ENCODE peak calls at places on chromosomes 7 and 10, in ten cellular contexts. One of them, this sample, is unnamed.

GRCh38 chr7:137977173-137977572 is 24.7 kb downstream of the CREB3L2 start:
- DNase-seq in COR-L47: no peak
- DNase-seq in GM10248: no peak
- DNase-seq in A172: no peak
- DNase-seq in AG08396: no peak
- DNase-seq in CD8-positive, alpha-beta T cell: no peak
- DNase-seq in stimulated activated CD4-positive, alpha-beta T cell treated with anti-CD3 and anti-CD28 coated beads, Interleukin-4, amount 100 ng/mL, for 4 hours: no peak
- DNase-seq in pons: no peak
- DNase-seq in SW 1271: no peak
- DNase-seq in activated gamma-delta T cell: no peak
- DNase-seq in this sample: no peak

GRCh38 chr7:158097511-158098124 is 490.0 kb downstream of the PTPRN2 start:
- DNase-seq in COR-L47: no peak
- DNase-seq in GM10248: no peak
- DNase-seq in A172: peak
- DNase-seq in AG08396: no peak
- DNase-seq in CD8-positive, alpha-beta T cell: no peak
- DNase-seq in stimulated activated CD4-positive, alpha-beta T cell treated with anti-CD3 and anti-CD28 coated beads, Interleukin-4, amount 100 ng/mL, for 4 hours: no peak
- DNase-seq in pons: no peak
- DNase-seq in SW 1271: no peak
- DNase-seq in activated gamma-delta T cell: no peak
- DNase-seq in this sample: no peak

GRCh38 chr7:100342761-100343160 is 15.2 kb upstream of the PILRB start:
- DNase-seq in COR-L47: no peak
- DNase-seq in GM10248: no peak
- DNase-seq in A172: no peak
- DNase-seq in AG08396: no peak
- DNase-seq in CD8-positive, alpha-beta T cell: no peak
- DNase-seq in stimulated activated CD4-positive, alpha-beta T cell treated with anti-CD3 and anti-CD28 coated beads, Interleukin-4, amount 100 ng/mL, for 4 hours: no peak
- DNase-seq in pons: peak
- DNase-seq in SW 1271: no peak
- DNase-seq in activated gamma-delta T cell: no peak
- DNase-seq in this sample: no peak

GRCh38 chr7:128381161-128381821 is 19.8 kb upstream of the PRRT4 start:
- DNase-seq in COR-L47: no peak
- DNase-seq in GM10248: no peak
- DNase-seq in A172: no peak
- DNase-seq in AG08396: no peak
- DNase-seq in CD8-positive, alpha-beta T cell: no peak
- DNase-seq in stimulated activated CD4-positive, alpha-beta T cell treated with anti-CD3 and anti-CD28 coated beads, Interleukin-4, amount 100 ng/mL, for 4 hours: peak
- DNase-seq in pons: no peak
- DNase-seq in SW 1271: no peak
- DNase-seq in activated gamma-delta T cell: no peak
- DNase-seq in this sample: no peak

GRCh38 chr7:143305423-143306070 is 10.4 kb upstream of the CLCN1 start:
- DNase-seq in COR-L47: peak
- DNase-seq in GM10248: no peak
- DNase-seq in A172: peak
- DNase-seq in AG08396: peak
- DNase-seq in CD8-positive, alpha-beta T cell: peak
- DNase-seq in stimulated activated CD4-positive, alpha-beta T cell treated with anti-CD3 and anti-CD28 coated beads, Interleukin-4, amount 100 ng/mL, for 4 hours: peak
- DNase-seq in pons: peak
- DNase-seq in SW 1271: peak
- DNase-seq in activated gamma-delta T cell: peak
- DNase-seq in this sample: peak

GRCh38 chr10:129849853-129850252 is 114.2 kb downstream of the EBF3 start:
- DNase-seq in COR-L47: no peak
- DNase-seq in GM10248: no peak
- DNase-seq in A172: no peak
- DNase-seq in AG08396: no peak
- DNase-seq in CD8-positive, alpha-beta T cell: no peak
- DNase-seq in stimulated activated CD4-positive, alpha-beta T cell treated with anti-CD3 and anti-CD28 coated beads, Interleukin-4, amount 100 ng/mL, for 4 hours: no peak
- DNase-seq in pons: no peak
- DNase-seq in SW 1271: no peak
- DNase-seq in activated gamma-delta T cell: no peak
- DNase-seq in this sample: no peak

GRCh38 chr7:117587931-117588330 is 108.1 kb downstream of the CFTR start:
- DNase-seq in COR-L47: no peak
- DNase-seq in GM10248: no peak
- DNase-seq in A172: no peak
- DNase-seq in AG08396: no peak
- DNase-seq in CD8-positive, alpha-beta T cell: no peak
- DNase-seq in stimulated activated CD4-positive, alpha-beta T cell treated with anti-CD3 and anti-CD28 coated beads, Interleukin-4, amount 100 ng/mL, for 4 hours: no peak
- DNase-seq in pons: no peak
- DNase-seq in SW 1271: no peak
- DNase-seq in activated gamma-delta T cell: no peak
- DNase-seq in this sample: no peak

GRCh38 chr7:158082761-158083160 is 504.9 kb downstream of the PTPRN2 start:
- DNase-seq in COR-L47: no peak
- DNase-seq in GM10248: no peak
- DNase-seq in A172: no peak
- DNase-seq in AG08396: no peak
- DNase-seq in CD8-positive, alpha-beta T cell: no peak
- DNase-seq in stimulated activated CD4-positive, alpha-beta T cell treated with anti-CD3 and anti-CD28 coated beads, Interleukin-4, amount 100 ng/mL, for 4 hours: no peak
- DNase-seq in pons: no peak
- DNase-seq in SW 1271: no peak
- DNase-seq in activated gamma-delta T cell: no peak
- DNase-seq in this sample: no peak

GRCh38 chr10:77378950-77379349 is 258.7 kb downstream of the KCNMA1 start:
- DNase-seq in COR-L47: no peak
- DNase-seq in GM10248: no peak
- DNase-seq in A172: no peak
- DNase-seq in AG08396: no peak
- DNase-seq in CD8-positive, alpha-beta T cell: no peak
- DNase-seq in stimulated activated CD4-positive, alpha-beta T cell treated with anti-CD3 and anti-CD28 coated beads, Interleukin-4, amount 100 ng/mL, for 4 hours: no peak
- DNase-seq in pons: no peak
- DNase-seq in SW 1271: no peak
- DNase-seq in activated gamma-delta T cell: no peak
- DNase-seq in this sample: no peak

GRCh38 chr7:139543801-139544603 is 20.5 kb downstream of the CLEC2L start:
- DNase-seq in COR-L47: no peak
- DNase-seq in GM10248: no peak
- DNase-seq in A172: no peak
- DNase-seq in AG08396: no peak
- DNase-seq in CD8-positive, alpha-beta T cell: no peak
- DNase-seq in stimulated activated CD4-positive, alpha-beta T cell treated with anti-CD3 and anti-CD28 coated beads, Interleukin-4, amount 100 ng/mL, for 4 hours: no peak
- DNase-seq in pons: no peak
- DNase-seq in SW 1271: no peak
- DNase-seq in activated gamma-delta T cell: no peak
- DNase-seq in this sample: no peak

GRCh38 chr10:788796-789748 is 99.6 kb upstream of the DIP2C start:
- DNase-seq in COR-L47: no peak
- DNase-seq in GM10248: no peak
- DNase-seq in A172: no peak
- DNase-seq in AG08396: peak
- DNase-seq in CD8-positive, alpha-beta T cell: no peak
- DNase-seq in stimulated activated CD4-positive, alpha-beta T cell treated with anti-CD3 and anti-CD28 coated beads, Interleukin-4, amount 100 ng/mL, for 4 hours: peak
- DNase-seq in pons: peak
- DNase-seq in SW 1271: peak
- DNase-seq in activated gamma-delta T cell: no peak
- DNase-seq in this sample: peak

GRCh38 chr10:11532329-11532728 is 79.1 kb downstream of the USP6NL start:
- DNase-seq in COR-L47: no peak
- DNase-seq in GM10248: no peak
- DNase-seq in A172: peak
- DNase-seq in AG08396: no peak
- DNase-seq in CD8-positive, alpha-beta T cell: no peak
- DNase-seq in stimulated activated CD4-positive, alpha-beta T cell treated with anti-CD3 and anti-CD28 coated beads, Interleukin-4, amount 100 ng/mL, for 4 hours: no peak
- DNase-seq in pons: peak
- DNase-seq in SW 1271: no peak
- DNase-seq in activated gamma-delta T cell: no peak
- DNase-seq in this sample: no peak

GRCh38 chr10:101607124-101607523 is 19.0 kb downstream of the DPCD start:
- DNase-seq in COR-L47: no peak
- DNase-seq in GM10248: no peak
- DNase-seq in A172: no peak
- DNase-seq in AG08396: no peak
- DNase-seq in CD8-positive, alpha-beta T cell: no peak
- DNase-seq in stimulated activated CD4-positive, alpha-beta T cell treated with anti-CD3 and anti-CD28 coated beads, Interleukin-4, amount 100 ng/mL, for 4 hours: no peak
- DNase-seq in pons: no peak
- DNase-seq in SW 1271: no peak
- DNase-seq in activated gamma-delta T cell: no peak
- DNase-seq in this sample: no peak

GRCh38 chr7:32218741-32219283 is 148.6 kb upstream of the PDE1C start:
- DNase-seq in COR-L47: no peak
- DNase-seq in GM10248: no peak
- DNase-seq in A172: no peak
- DNase-seq in AG08396: no peak
- DNase-seq in CD8-positive, alpha-beta T cell: no peak
- DNase-seq in stimulated activated CD4-positive, alpha-beta T cell treated with anti-CD3 and anti-CD28 coated beads, Interleukin-4, amount 100 ng/mL, for 4 hours: no peak
- DNase-seq in pons: no peak
- DNase-seq in SW 1271: no peak
- DNase-seq in activated gamma-delta T cell: no peak
- DNase-seq in this sample: no peak

GRCh38 chr7:101882595-101883564 is 65.5 kb downstream of the CUX1 start:
- DNase-seq in COR-L47: peak
- DNase-seq in GM10248: no peak
- DNase-seq in A172: peak
- DNase-seq in AG08396: peak
- DNase-seq in CD8-positive, alpha-beta T cell: no peak
- DNase-seq in stimulated activated CD4-positive, alpha-beta T cell treated with anti-CD3 and anti-CD28 coated beads, Interleukin-4, amount 100 ng/mL, for 4 hours: no peak
- DNase-seq in pons: peak
- DNase-seq in SW 1271: peak
- DNase-seq in activated gamma-delta T cell: no peak
- DNase-seq in this sample: peak

GRCh38 chr7:99919814-99920618 is 686 bp upstream of the TRIM4 start:
- DNase-seq in COR-L47: no peak
- DNase-seq in GM10248: no peak
- DNase-seq in A172: peak
- DNase-seq in AG08396: no peak
- DNase-seq in CD8-positive, alpha-beta T cell: no peak
- DNase-seq in stimulated activated CD4-positive, alpha-beta T cell treated with anti-CD3 and anti-CD28 coated beads, Interleukin-4, amount 100 ng/mL, for 4 hours: no peak
- DNase-seq in pons: no peak
- DNase-seq in SW 1271: no peak
- DNase-seq in activated gamma-delta T cell: no peak
- DNase-seq in this sample: no peak

GRCh38 chr7:17463511-17464085 is 165.1 kb downstream of the AHR start:
- DNase-seq in COR-L47: no peak
- DNase-seq in GM10248: no peak
- DNase-seq in A172: no peak
- DNase-seq in AG08396: no peak
- DNase-seq in CD8-positive, alpha-beta T cell: no peak
- DNase-seq in stimulated activated CD4-positive, alpha-beta T cell treated with anti-CD3 and anti-CD28 coated beads, Interleukin-4, amount 100 ng/mL, for 4 hours: no peak
- DNase-seq in pons: no peak
- DNase-seq in SW 1271: no peak
- DNase-seq in activated gamma-delta T cell: no peak
- DNase-seq in this sample: no peak

GRCh38 chr7:112001089-112001826 is 204.9 kb downstream of the DOCK4 start:
- DNase-seq in COR-L47: no peak
- DNase-seq in GM10248: no peak
- DNase-seq in A172: peak
- DNase-seq in AG08396: no peak
- DNase-seq in CD8-positive, alpha-beta T cell: no peak
- DNase-seq in stimulated activated CD4-positive, alpha-beta T cell treated with anti-CD3 and anti-CD28 coated beads, Interleukin-4, amount 100 ng/mL, for 4 hours: no peak
- DNase-seq in pons: peak
- DNase-seq in SW 1271: peak
- DNase-seq in activated gamma-delta T cell: no peak
- DNase-seq in this sample: peak

GRCh38 chr10:70620020-70620289 is 17.4 kb upstream of the PRF1 start:
- DNase-seq in COR-L47: no peak
- DNase-seq in GM10248: no peak
- DNase-seq in A172: no peak
- DNase-seq in AG08396: no peak
- DNase-seq in CD8-positive, alpha-beta T cell: no peak
- DNase-seq in stimulated activated CD4-positive, alpha-beta T cell treated with anti-CD3 and anti-CD28 coated beads, Interleukin-4, amount 100 ng/mL, for 4 hours: no peak
- DNase-seq in pons: no peak
- DNase-seq in SW 1271: peak
- DNase-seq in activated gamma-delta T cell: no peak
- DNase-seq in this sample: no peak

This sample was measured in GM03348.